ENCODE peak calls at places on chromosomes 3 and 15, in seven cellular contexts. L, R, G, H, E, D and K are unnamed samples.

GRCh38 chr15:66780172-66780972 is 78.3 kb downstream of the SMAD6 start:
- DNase-seq in L (no peak), R (no peak), G (no peak), H (peak), E (no peak), D (peak), K (peak)

GRCh38 chr15:78072080-78072892 is 5.2 kb downstream of the TBC1D2B start:
- DNase-seq in L (peak), R (no peak), G (no peak), H (peak), E (no peak), D (no peak), K (no peak)

GRCh38 chr3:151199569-151200438 is 3.2 kb downstream of the GPR171 start:
- DNase-seq in L (no peak), R (no peak), G (no peak), H (no peak), E (no peak), D (no peak), K (no peak)

GRCh38 chr3:83863380-83863779 is 1095.4 kb upstream of the CADM2 start:
- DNase-seq in L (no peak), R (no peak), G (no peak), H (no peak), E (no peak), D (no peak), K (no peak)

GRCh38 chr3:79253704-79254103 is 514.1 kb downstream of the ROBO1 start:
- DNase-seq in L (no peak), R (no peak), G (no peak), H (no peak), E (no peak), D (no peak), K (no peak)

GRCh38 chr3:197083486-197083885 is 53.9 kb upstream of the MELTF start:
- DNase-seq in L (peak), R (no peak), G (no peak), H (peak), E (peak), D (no peak), K (peak)

GRCh38 chr3:39110041-39110639 is 2.7 kb downstream of the TTC21A start:
- DNase-seq in L (no peak), R (no peak), G (no peak), H (no peak), E (peak), D (no peak), K (no peak)

GRCh38 chr3:65902304-65902793 is 136.4 kb downstream of the MAGI1 start:
- DNase-seq in L (no peak), R (no peak), G (no peak), H (no peak), E (peak), D (no peak), K (no peak)

GRCh38 chr3:136070334-136070733 is 104.8 kb downstream of the PPP2R3A start:
- DNase-seq in L (no peak), R (no peak), G (no peak), H (peak), E (peak), D (no peak), K (peak)

GRCh38 chr3:72814308-72814707 is 33.9 kb downstream of the SHQ1 start:
- DNase-seq in L (no peak), R (no peak), G (no peak), H (no peak), E (no peak), D (peak), K (no peak)

GRCh38 chr3:66075281-66075680 is 36.6 kb upstream of the MAGI1 start:
- DNase-seq in L (no peak), R (no peak), G (no peak), H (peak), E (no peak), D (no peak), K (peak)

GRCh38 chr15:94844533-94845390 is 613.4 kb downstream of the MCTP2 start:
- DNase-seq in L (no peak), R (peak), G (peak), H (peak), E (peak), D (no peak), K (peak)

GRCh38 chr3:31244929-31245817 is 287.6 kb upstream of the STT3B start:
- DNase-seq in L (no peak), R (no peak), G (no peak), H (peak), E (no peak), D (no peak), K (no peak)

GRCh38 chr15:28955160-28955502 is 69.4 kb downstream of the APBA2 start:
- DNase-seq in L (no peak), R (no peak), G (no peak), H (peak), E (no peak), D (peak), K (peak)

GRCh38 chr3:173745952-173746682 is 348.6 kb downstream of the NLGN1 start:
- DNase-seq in L (no peak), R (no peak), G (no peak), H (peak), E (peak), D (no peak), K (no peak)

GRCh38 chr3:66639794-66640356 is 139.1 kb upstream of the LRIG1 start:
- DNase-seq in L (no peak), R (no peak), G (no peak), H (peak), E (no peak), D (no peak), K (no peak)

GRCh38 chr15:65097651-65098263 is 17.2 kb downstream of the UBAP1L start:
- DNase-seq in L (no peak), R (no peak), G (no peak), H (no peak), E (no peak), D (no peak), K (no peak)

GRCh38 chr15:62277816-62278394 is 112.8 kb upstream of the C2CD4B start:
- DNase-seq in L (no peak), R (no peak), G (no peak), H (no peak), E (peak), D (peak), K (no peak)

GRCh38 chr15:70301396-70301795 is 203.7 kb upstream of the TLE3 start:
- DNase-seq in L (no peak), R (no peak), G (no peak), H (no peak), E (no peak), D (no peak), K (no peak)

GRCh38 chr3:18725668-18726407 is 300.7 kb upstream of the SATB1 start:
- DNase-seq in L (no peak), R (no peak), G (no peak), H (no peak), E (no peak), D (no peak), K (no peak)

GRCh38 chr15:38389924-38390542 is 63.9 kb upstream of the FAM98B start:
- DNase-seq in L (peak), R (peak), G (peak), H (peak), E (peak), D (peak), K (peak)

GRCh38 chr3:193869221-193870201 is 266.4 kb upstream of the HES1 start:
- DNase-seq in L (peak), R (peak), G (peak), H (peak), E (peak), D (no peak), K (peak)

GRCh38 chr15:89803941-89804800 is 10.5 kb downstream of the ANPEP start:
- DNase-seq in L (no peak), R (peak), G (no peak), H (no peak), E (no peak), D (no peak), K (no peak)

GRCh38 chr3:9664119-9664751 is 14.9 kb downstream of the MTMR14 start:
- DNase-seq in L (no peak), R (no peak), G (no peak), H (no peak), E (no peak), D (no peak), K (no peak)

GRCh38 chr15:71802770-71803169 is 7.6 kb upstream of the NR2E3 start:
- DNase-seq in L (no peak), R (no peak), G (no peak), H (no peak), E (peak), D (no peak), K (no peak)

GRCh38 chr3:188465311-188465710 is 311.4 kb downstream of the LPP start:
- DNase-seq in L (no peak), R (no peak), G (no peak), H (no peak), E (no peak), D (no peak), K (peak)

GRCh38 chr15:75850708-75851107 is 7.5 kb downstream of the UBE2Q2 start:
- DNase-seq in L (no peak), R (no peak), G (no peak), H (no peak), E (no peak), D (no peak), K (no peak)

GRCh38 chr3:71601811-71602210 is 18.3 kb upstream of the FOXP1 start:
- DNase-seq in L (no peak), R (no peak), G (no peak), H (peak), E (peak), D (no peak), K (peak)

GRCh38 chr3:196189608-196190347 is 21.4 kb downstream of the ZDHHC19 start:
- DNase-seq in L (no peak), R (no peak), G (no peak), H (no peak), E (no peak), D (no peak), K (no peak)

GRCh38 chr15:36688310-36689102 is 109.1 kb downstream of the CDIN1 start:
- DNase-seq in L (no peak), R (no peak), G (no peak), H (peak), E (no peak), D (no peak), K (peak)

GRCh38 chr3:115784739-115785571 is 161.6 kb downstream of the GAP43 start:
- DNase-seq in L (no peak), R (no peak), G (no peak), H (peak), E (no peak), D (no peak), K (no peak)

GRCh38 chr3:53023072-53023823 is 22.6 kb downstream of the SFMBT1 start:
- DNase-seq in L (no peak), R (no peak), G (no peak), H (no peak), E (no peak), D (no peak), K (no peak)

DNA sequence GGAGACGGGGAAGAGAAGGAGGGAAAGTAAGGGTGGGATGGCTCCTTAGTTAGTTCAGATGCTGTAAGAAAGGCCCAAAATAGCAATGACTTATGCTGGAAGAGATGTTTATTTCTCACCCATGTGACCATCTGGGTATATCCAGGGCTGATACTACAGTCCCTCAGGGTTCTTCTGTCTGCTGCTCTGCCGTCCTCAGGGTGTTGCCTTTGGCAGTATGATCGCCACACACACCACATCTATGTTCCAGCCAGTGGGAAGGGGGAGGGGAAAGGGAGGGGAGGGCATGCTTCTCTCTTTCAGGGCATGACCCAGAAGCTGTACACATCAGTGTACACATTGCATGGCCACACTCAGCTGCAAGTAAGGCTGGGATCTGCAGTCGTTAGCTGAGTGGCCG is 10.2 kb downstream of the CD276 start:
- DNase-seq in L (no peak), R (peak), G (no peak), H (peak), E (no peak), D (no peak), K (no peak)
- H3K4me3 ChIP-seq in L (no peak), R (no peak), G (no peak), H (no peak), E (no peak), D (no peak), K (no peak)

GRCh38 chr3:12559520-12559919 is 2.6 kb downstream of the MKRN2 start:
- DNase-seq in L (no peak), R (no peak), G (no peak), H (no peak), E (no peak), D (no peak), K (no peak)
- H3K4me3 ChIP-seq in L (peak), R (no peak), G (peak), H (no peak), E (no peak), D (no peak), K (no peak)

DNA sequence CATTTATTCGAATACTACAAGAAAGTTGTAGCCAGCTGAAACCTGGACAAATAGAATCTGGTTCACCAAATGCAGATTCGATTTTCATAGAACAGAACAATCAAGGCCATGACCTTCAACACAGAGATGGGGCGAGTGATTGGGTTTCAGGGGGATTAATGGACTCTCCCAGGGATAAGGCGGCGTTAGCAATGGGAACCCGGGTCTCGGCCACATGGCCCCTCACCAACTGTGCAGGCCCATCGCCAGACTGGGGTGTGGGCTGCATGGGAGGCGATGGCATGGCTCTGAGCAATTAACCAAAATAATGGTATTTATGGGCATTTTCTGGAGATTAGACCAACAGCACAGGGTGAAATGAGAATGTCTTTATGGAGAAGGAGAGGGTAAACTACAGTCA is 34.2 kb downstream of the VGLL4 start:
- DNase-seq in L (no peak), R (no peak), G (no peak), H (no peak), E (no peak), D (no peak), K (no peak)
- H3K4me3 ChIP-seq in L (peak), R (no peak), G (peak), H (no peak), E (no peak), D (no peak), K (peak)

GRCh38 chr3:138944136-138944658 is 2.7 kb downstream of the FOXL2 start:
- DNase-seq in L (no peak), R (no peak), G (no peak), H (no peak), E (peak), D (no peak), K (no peak)

GRCh38 chr3:138944842-138945645 is 1.9 kb downstream of the FOXL2 start:
- DNase-seq in L (no peak), R (no peak), G (no peak), H (no peak), E (peak), D (no peak), K (no peak)

GRCh38 chr3:138942271-138942670 is 4.7 kb downstream of the FOXL2 start:
- DNase-seq in L (no peak), R (no peak), G (no peak), H (no peak), E (no peak), D (no peak), K (no peak)

GRCh38 chr3:138942861-138943623 is 3.9 kb downstream of the FOXL2 start:
- DNase-seq in L (no peak), R (no peak), G (no peak), H (no peak), E (peak), D (no peak), K (no peak)

DNA sequence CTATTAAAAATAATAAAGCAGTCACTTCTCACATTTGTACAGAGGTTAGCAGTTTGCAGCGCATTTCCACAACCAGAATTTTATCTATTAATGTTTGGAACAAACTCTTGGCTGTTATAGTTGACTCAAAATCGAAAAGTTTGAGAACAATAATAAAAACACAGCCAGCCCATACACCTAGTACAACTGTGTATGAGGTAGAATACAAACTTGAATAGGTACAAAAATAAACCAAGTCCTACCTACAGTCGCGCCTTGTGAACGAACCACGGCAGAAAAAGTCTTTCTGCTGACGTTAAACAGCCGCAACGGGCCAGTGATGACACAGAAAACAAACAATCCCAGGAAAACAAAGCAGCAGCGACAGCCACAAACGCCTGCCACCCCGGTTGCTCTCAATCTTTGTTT is 3.2 kb downstream of the FOXL2 start:
- DNase-seq in L (no peak), R (no peak), G (no peak), H (no peak), E (peak), D (no peak), K (no peak)
- H3K4me3 ChIP-seq in L (peak), R (no peak), G (no peak), H (no peak), E (no peak), D (no peak), K (no peak)

DNA sequence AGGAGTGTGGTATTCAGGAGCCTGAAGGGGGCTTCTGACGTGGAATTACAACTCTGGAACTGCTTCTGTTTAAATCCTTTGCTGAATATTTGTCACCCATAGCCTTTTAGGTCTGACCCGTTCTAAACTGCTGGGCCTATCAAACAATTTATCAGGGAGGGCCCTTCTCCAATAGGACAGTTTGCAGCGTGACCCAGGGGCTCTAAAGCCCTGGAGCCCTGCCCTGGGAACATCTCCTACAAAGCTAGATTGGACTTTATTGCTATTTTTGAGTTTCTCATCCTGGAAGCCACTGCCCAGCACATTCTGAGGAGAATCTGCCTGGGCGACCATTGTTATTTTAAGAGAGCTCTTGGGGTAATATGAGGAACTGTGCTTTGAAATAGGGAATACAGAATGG is 35.5 kb downstream of the KLF13 start:
- DNase-seq in L (no peak), R (peak), G (peak), H (no peak), E (no peak), D (no peak), K (no peak)
- H3K4me3 ChIP-seq in L (no peak), R (no peak), G (peak), H (no peak), E (no peak), D (peak), K (no peak)

DNA sequence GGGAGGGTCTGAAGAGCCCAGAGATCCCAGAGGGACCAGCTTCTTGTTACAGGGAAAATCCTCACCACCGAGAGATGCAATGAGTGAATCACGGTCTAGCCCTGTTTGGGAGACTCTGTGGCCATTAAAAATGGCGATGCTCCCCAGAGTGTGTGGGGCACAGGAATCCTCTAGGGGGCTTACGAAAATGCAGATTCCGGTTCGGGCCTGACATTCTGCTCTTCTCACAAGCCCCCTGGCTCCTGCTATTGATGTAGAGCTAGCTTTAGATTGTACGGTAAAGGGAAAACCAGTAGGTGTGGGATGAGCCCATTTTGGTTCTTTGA is 35.5 kb upstream of the EPHB3 start:
- DNase-seq in L (no peak), R (no peak), G (no peak), H (peak), E (peak), D (no peak), K (no peak)
- H3K4me3 ChIP-seq in L (peak), R (no peak), G (peak), H (no peak), E (peak), D (no peak), K (peak)

GRCh38 chr15:96328101-96328958 is 2.2 kb upstream of the NR2F2 start:
- DNase-seq in L (no peak), R (no peak), G (no peak), H (peak), E (no peak), D (no peak), K (no peak)

GRCh38 chr15:96331141-96331941 is 841 bp downstream of the NR2F2 start:
- DNase-seq in L (no peak), R (peak), G (no peak), H (peak), E (no peak), D (no peak), K (no peak)

GRCh38 chr15:96330450-96331140 is at the start of gene NR2F2:
- DNase-seq in L (peak), R (peak), G (peak), H (peak), E (peak), D (no peak), K (peak)

GRCh38 chr15:96330064-96330449 is 443 bp upstream of the NR2F2 start:
- DNase-seq in L (no peak), R (peak), G (no peak), H (peak), E (no peak), D (no peak), K (no peak)

DNA sequence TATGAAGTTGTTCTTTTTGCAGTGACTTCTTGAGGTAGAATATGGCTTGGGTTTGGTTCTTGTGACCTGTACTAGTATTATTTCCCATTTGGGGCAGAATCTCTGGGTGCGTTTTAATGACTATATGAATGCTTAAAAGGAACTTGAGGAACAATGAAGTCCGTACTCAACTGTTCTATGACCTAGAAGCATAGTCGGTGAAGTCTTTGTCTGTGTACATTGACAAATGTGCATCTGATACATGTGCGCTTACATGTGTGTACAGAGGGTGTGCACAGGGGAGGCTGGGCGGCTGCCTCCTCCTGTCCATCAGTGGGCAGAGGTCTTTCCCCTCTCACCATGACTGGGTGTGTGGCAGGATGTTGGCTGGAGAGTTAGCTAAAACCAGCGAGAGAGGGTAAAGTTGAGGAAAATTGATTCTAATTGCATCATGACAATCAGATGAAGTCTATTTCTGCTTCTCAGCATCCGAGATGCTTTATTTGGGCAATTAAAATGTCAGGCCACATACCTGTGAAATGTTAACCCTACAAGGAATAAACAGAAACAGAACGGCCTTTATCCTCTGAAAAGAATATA is 1.0 kb upstream of the NR2F2 start:
- DNase-seq in L (no peak), R (no peak), G (no peak), H (peak), E (no peak), D (no peak), K (no peak)
- H3K4me3 ChIP-seq in L (peak), R (peak), G (peak), H (peak), E (no peak), D (no peak), K (peak)